ENCODE peak calls at places on chromosomes 5 and 9, in nine cellular contexts. J, M, O, G, Q, Z, N, K and Y are unnamed samples.

GRCh38 chr5:150497274-150497988 is 10.5 kb upstream of the NDST1 start:
- DNase-seq in N (peak), Z (peak), Q (no peak), G (no peak), M (peak), J (peak), O (peak), K (no peak), Y (peak)

GRCh38 chr5:180798193-180798592 is 4.4 kb downstream of the MGAT1 start:
- DNase-seq in G (no peak), N (no peak), Q (no peak), K (no peak), Z (no peak), J (no peak), O (no peak), M (no peak), Y (no peak)

GRCh38 chr9:33133186-33133585 is 34.0 kb downstream of the B4GALT1 start:
- DNase-seq in M (no peak), K (no peak), O (no peak), J (no peak), Z (no peak), N (no peak), Q (no peak), G (peak), Y (peak)

GRCh38 chr5:13378073-13378472 is 566.4 kb downstream of the DNAH5 start:
- DNase-seq in O (no peak), G (no peak), M (no peak), J (no peak), Q (no peak), N (no peak), Z (no peak), K (no peak), Y (no peak)

GRCh38 chr5:127909078-127909477 is 174.5 kb upstream of the SLC12A2 start:
- DNase-seq in J (peak), G (no peak), M (no peak), Q (no peak), O (no peak), N (no peak), Z (peak), K (no peak), Y (no peak)

GRCh38 chr5:10384483-10384882 is 31.0 kb downstream of the MARCHF6 start:
- DNase-seq in G (no peak), O (no peak), J (no peak), M (no peak), Z (no peak), N (no peak), Q (no peak), K (no peak), Y (no peak)

GRCh38 chr9:20685769-20686168 is 1.7 kb downstream of the FOCAD start:
- DNase-seq in O (no peak), J (no peak), K (no peak), M (no peak), G (no peak), Q (no peak), Z (no peak), N (no peak), Y (no peak)

GRCh38 chr9:115943591-115944165 is 209.9 kb upstream of the PAPPA start:
- DNase-seq in M (no peak), J (no peak), G (no peak), K (no peak), Z (no peak), Q (no peak), N (no peak), O (no peak), Y (no peak)

GRCh38 chr9:96020822-96021615 is 145.5 kb downstream of the ERCC6L2 start:
- DNase-seq in O (peak), K (no peak), J (no peak), G (peak), M (no peak), Z (no peak), N (peak), Q (no peak), Y (no peak)

GRCh38 chr9:85727500-85727899 is 14.3 kb downstream of the AGTPBP1 start:
- DNase-seq in K (no peak), O (no peak), M (no peak), Q (no peak), Z (no peak), J (no peak), N (no peak), G (no peak), Y (no peak)

GRCh38 chr9:133205996-133206931 is 2.8 kb downstream of the OBP2B start:
- DNase-seq in O (no peak), K (peak), Q (no peak), G (peak), M (no peak), N (no peak), Z (no peak), J (no peak), Y (no peak)

GRCh38 chr5:154831451-154831850 is 19.0 kb downstream of the FAXDC2 start:
- DNase-seq in K (no peak), G (no peak), Z (no peak), N (no peak), Q (no peak), J (no peak), M (no peak), O (no peak), Y (no peak)

GRCh38 chr5:136724161-136724560 is 358.8 kb upstream of the TRPC7 start:
- DNase-seq in N (no peak), O (no peak), Z (no peak), J (no peak), K (peak), G (no peak), Q (no peak), M (no peak), Y (no peak)

GRCh38 chr9:96450613-96451544 is 910 bp downstream of the HABP4 start:
- DNase-seq in M (peak), J (peak), G (peak), K (peak), Z (no peak), Q (no peak), O (peak), N (peak), Y (peak)

GRCh38 chr9:134517069-134517680 is 124.4 kb upstream of the COL5A1 start:
- DNase-seq in O (no peak), K (no peak), Z (no peak), J (no peak), Q (no peak), G (no peak), M (no peak), N (no peak), Y (no peak)

GRCh38 chr5:139648205-139649081 is at the start of gene CXXC5:
- DNase-seq in G (peak), J (peak), N (peak), K (no peak), Z (no peak), M (peak), O (peak), Q (no peak), Y (no peak)

GRCh38 chr9:127862075-127863011 is 7.9 kb upstream of the ENG start:
- DNase-seq in G (peak), O (peak), K (peak), J (no peak), N (peak), M (peak), Z (no peak), Q (no peak), Y (peak)

GRCh38 chr5:172102913-172103629 is 85.0 kb downstream of the STK10 start:
- DNase-seq in Q (no peak), O (peak), K (peak), N (peak), G (peak), Z (peak), M (no peak), J (peak), Y (no peak)

GRCh38 chr5:56585973-56586740 is 229.2 kb upstream of the MAP3K1 start:
- DNase-seq in Q (no peak), O (peak), N (peak), J (no peak), M (peak), K (no peak), G (peak), Z (no peak), Y (peak)

GRCh38 chr5:137492321-137492720 is 6.8 kb downstream of the SPOCK1 start:
- DNase-seq in K (no peak), G (no peak), Q (no peak), O (no peak), Z (no peak), J (no peak), M (no peak), N (no peak), Y (no peak)

GRCh38 chr5:143341807-143342570 is 61.5 kb downstream of the NR3C1 start:
- DNase-seq in N (no peak), Z (peak), K (no peak), M (no peak), J (peak), Q (no peak), G (no peak), O (no peak), Y (no peak)

GRCh38 chr9:4583001-4583400 is 79.1 kb upstream of the PLPP6 start:
- DNase-seq in K (no peak), M (no peak), Z (no peak), N (no peak), G (no peak), J (no peak), O (no peak), Q (no peak), Y (no peak)

GRCh38 chr5:178786424-178786823 is 56.0 kb upstream of the ZNF354A start:
- DNase-seq in K (no peak), Z (no peak), Q (no peak), J (no peak), G (no peak), N (no peak), O (no peak), M (no peak), Y (no peak)

GRCh38 chr5:158207733-158208132 is 348.8 kb upstream of the CLINT1 start:
- DNase-seq in K (no peak), J (no peak), M (no peak), G (no peak), O (no peak), N (no peak), Z (no peak), Q (no peak), Y (no peak)

GRCh38 chr5:74643160-74643562 is 2.6 kb upstream of the ENC1 start:
- DNase-seq in M (no peak), Z (peak), G (no peak), K (no peak), Q (no peak), J (peak), N (no peak), O (peak), Y (no peak)

GRCh38 chr5:38672059-38672791 is 115.8 kb upstream of the LIFR start:
- DNase-seq in Q (no peak), Z (no peak), J (peak), N (no peak), K (no peak), G (no peak), M (no peak), O (no peak), Y (no peak)

GRCh38 chr9:17520264-17521058 is 58.4 kb upstream of the SH3GL2 start:
- DNase-seq in G (no peak), Q (no peak), O (no peak), J (no peak), N (no peak), Z (no peak), K (no peak), M (no peak), Y (no peak)

GRCh38 chr5:178825444-178825843 is 34.3 kb upstream of the ZNF354B start:
- DNase-seq in J (no peak), O (no peak), K (no peak), Q (no peak), G (no peak), M (no peak), N (no peak), Z (no peak), Y (no peak)

GRCh38 chr5:126624534-126624933 is 23.8 kb downstream of the PHAX start:
- DNase-seq in M (no peak), K (no peak), J (peak), Z (peak), N (peak), G (no peak), O (no peak), Q (no peak), Y (no peak)

DNA sequence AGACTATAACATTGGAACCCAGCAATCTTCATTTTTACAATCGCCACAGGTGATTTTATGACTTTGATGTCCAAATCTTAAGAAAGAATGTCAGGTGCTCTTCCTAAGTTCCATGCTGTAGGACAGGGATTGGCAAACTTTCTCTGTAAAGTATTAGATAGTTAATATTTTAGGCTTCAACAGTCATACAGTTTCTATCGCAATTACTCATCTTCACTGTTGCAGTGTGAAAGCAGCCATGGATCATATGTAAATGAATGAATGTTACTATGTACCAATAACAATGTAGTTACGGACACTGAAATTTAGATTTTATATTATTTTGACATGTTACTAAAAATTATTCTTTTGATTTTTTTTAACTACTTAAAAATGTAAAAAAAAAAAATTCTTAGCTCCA is 169.7 kb downstream of the DTWD2 start:
- DNase-seq in Z (no peak), J (no peak), N (no peak), G (no peak), Q (no peak), K (no peak), M (no peak), O (no peak), Y (no peak)
- H3K4me3 ChIP-seq in Z (no peak), J (no peak), N (no peak), G (no peak), Q (no peak), K (no peak), M (no peak), O (no peak), Y (no peak)

DNA sequence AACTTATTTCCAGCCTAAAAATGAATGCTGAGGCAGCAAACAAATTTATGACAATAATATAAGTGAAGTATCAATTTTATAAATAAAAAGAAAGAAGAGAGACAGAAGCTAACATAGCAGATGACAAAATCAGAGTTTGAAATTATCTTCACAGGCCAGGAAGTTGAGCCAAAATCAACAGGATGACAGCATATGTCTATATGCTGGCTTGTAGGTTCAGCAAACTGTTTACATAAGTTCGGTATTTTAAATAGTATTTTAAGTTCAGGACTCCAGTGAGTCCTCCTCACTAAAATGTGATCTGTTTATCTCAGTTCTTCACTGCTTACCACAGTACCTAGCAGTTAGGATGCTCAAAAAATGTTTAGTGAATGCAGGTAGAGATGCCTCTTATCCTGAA is 359.6 kb upstream of the SMC2 start:
- DNase-seq in K (no peak), N (no peak), M (no peak), O (no peak), Z (no peak), G (no peak), J (no peak), Q (no peak), Y (no peak)
- TF ChIP-seq POLR2A in K (no peak), N (no peak), M (no peak), O (no peak), Z (no peak), G (no peak), J (no peak), Q (no peak), Y (no peak)

DNA sequence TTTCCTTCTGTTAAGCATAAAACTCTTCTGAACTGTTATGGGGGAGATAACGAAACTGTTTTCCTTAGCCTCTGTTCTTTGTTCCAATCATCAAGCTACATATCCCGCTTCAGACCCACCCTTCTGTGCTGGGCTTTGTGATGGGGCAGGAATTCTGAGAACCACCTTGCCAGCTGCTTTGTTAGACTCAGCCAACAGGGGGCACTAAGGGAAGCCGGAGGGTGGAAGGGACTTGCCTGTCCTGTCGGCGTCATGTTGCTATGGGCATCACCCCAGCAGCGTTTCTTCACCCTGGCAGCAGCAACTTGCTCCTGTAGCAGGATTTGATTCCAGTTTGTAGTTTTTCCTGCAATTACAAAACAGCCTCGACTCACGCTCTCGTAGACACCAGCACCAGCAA is 169.1 kb downstream of the CAAP1 start:
- DNase-seq in N (no peak), K (no peak), Q (no peak), O (no peak), G (no peak), J (peak), Z (peak), M (no peak), Y (no peak)
- TF ChIP-seq CTCF in N (no peak), K (no peak), Q (no peak), O (no peak), G (no peak), J (peak), Z (peak), M (no peak), Y (no peak)

GRCh38 chr9:13487936-13488335 is 208.4 kb upstream of the MPDZ start:
- DNase-seq in Q (no peak), J (no peak), K (peak), Z (no peak), O (no peak), N (no peak), G (no peak), M (peak), Y (no peak)

GRCh38 chr9:13485068-13485596 is 205.6 kb upstream of the MPDZ start:
- DNase-seq in Z (no peak), Q (no peak), M (peak), K (peak), O (peak), J (peak), N (peak), G (no peak), Y (peak)

GRCh38 chr9:13484186-13484585 is 204.7 kb upstream of the MPDZ start:
- DNase-seq in K (no peak), Q (no peak), G (no peak), Z (no peak), N (peak), M (no peak), O (no peak), J (no peak), Y (no peak)

GRCh38 chr9:13487498-13487897 is 208.0 kb upstream of the MPDZ start:
- DNase-seq in O (no peak), G (no peak), J (no peak), K (no peak), N (no peak), M (no peak), Z (no peak), Q (no peak), Y (no peak)

GRCh38 chr9:13487071-13487470 is 207.6 kb upstream of the MPDZ start:
- DNase-seq in J (no peak), G (no peak), Q (no peak), K (no peak), N (no peak), Z (no peak), M (no peak), O (no peak), Y (no peak)
- H3K4me3 ChIP-seq in J (no peak), G (no peak), Q (no peak), K (no peak), N (no peak), Z (no peak), M (no peak), O (no peak), Y (no peak)

DNA sequence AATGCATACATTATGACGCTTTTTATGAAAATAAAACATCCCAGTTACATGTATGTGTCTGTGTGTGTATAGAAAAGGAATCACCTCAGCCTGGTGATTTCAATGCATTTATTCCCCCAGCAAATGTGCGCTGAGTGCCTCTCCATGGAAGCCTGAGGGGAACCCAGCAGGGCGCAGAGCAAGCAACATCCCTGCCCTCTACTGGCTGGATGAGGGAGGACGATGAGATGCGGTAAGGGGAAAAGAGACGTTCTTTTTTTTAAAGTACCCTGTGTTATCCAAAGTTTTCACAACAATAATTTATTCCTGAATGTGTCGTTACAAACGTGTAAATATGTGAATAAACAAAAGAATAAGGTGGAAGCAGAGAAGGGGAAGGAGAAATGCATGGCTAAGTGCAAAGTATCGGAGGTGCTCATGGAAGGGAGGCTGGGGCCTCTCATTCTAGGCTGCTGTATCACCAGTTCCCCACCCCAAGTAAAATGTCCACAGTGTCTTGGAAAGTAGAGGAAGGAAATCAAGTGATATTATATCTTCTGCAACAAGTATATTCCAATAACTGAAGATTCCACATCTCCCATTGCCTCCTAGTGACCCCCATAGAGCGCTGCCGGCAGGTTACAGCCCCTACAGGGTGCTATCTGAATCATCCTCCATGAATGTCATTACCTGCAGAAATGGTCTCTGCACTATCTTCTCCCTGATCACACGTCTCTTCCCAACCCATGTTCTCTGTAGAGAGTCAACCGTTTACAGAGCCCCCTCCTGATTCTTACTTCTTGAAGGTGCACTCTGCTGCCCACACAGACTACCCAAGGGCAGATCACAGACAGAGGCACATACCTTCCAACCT is 13.0 kb upstream of the ABLIM3 start:
- DNase-seq in N (no peak), O (no peak), J (peak), K (no peak), G (no peak), M (no peak), Z (no peak), Q (no peak), Y (no peak)
- TF ChIP-seq POLR2A in N (no peak), O (no peak), J (no peak), K (no peak), G (no peak), M (no peak), Z (no peak), Q (no peak), Y (no peak)

DNA sequence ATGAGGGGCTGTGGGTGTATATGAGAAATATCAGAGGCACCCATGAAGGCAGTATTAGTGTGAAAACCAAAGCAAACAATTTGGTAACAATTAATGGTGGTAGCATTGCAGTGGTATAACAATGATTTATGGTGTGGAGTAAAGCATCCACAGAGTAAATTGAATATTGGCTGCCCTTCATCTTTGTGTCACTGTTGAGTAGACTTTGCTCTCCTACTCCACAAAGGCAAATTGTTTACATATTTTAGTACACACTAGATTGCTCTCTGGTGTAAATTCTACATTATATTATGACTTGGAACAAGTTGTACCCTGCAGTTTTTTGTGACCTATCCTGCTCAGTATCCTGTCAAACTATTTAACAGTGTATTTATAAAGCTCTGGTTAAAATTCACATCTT is 455.5 kb upstream of the RORB start:
- DNase-seq in Q (no peak), G (no peak), O (no peak), N (no peak), J (no peak), K (no peak), M (no peak), Z (no peak), Y (no peak)
- TF ChIP-seq CTCF in Q (no peak), G (no peak), O (no peak), N (no peak), J (no peak), K (no peak), M (no peak), Z (no peak), Y (no peak)